ENCODE peak calls at places on chromosomes 12 and 14, in ten cellular contexts. E is germinal center; A is Calu3; R is naive thymus-derived CD4-positive, alpha-beta T cell; F is Right ventricle myocardium inferior; D is activated CD8-positive, alpha-beta T cell treated with anti-CD3 and anti-CD28 coated beads, Interleukin-2, amount 10 ng/mL, durations not matched to agents 7 days and 5 days; C is AG09319; B is central memory CD4-positive, alpha-beta T cell; T is GOT3; P is lower leg skin. O is an unnamed sample.

GRCh38 chr12:107580750-107581529 is 104.7 kb upstream of the PWP1 start:
- DNase-seq in E (no peak), A (no peak), R (no peak), F (no peak), D (no peak), C (no peak), B (no peak), T (no peak), P (no peak), O (no peak)

GRCh38 chr12:13127476-13127875 is 24.0 kb upstream of the GSG1 start:
- DNase-seq in E (no peak), A (no peak), R (no peak), F (no peak), D (no peak), C (no peak), B (no peak), T (no peak), P (no peak), O (no peak)

GRCh38 chr12:8527250-8528130 is 13.2 kb downstream of the CLEC4E start:
- DNase-seq in E (no peak), A (no peak), R (no peak), F (peak; percentile 39), D (no peak), C (no peak), B (no peak), T (no peak), P (no peak), O (no peak)

GRCh38 chr12:106149096-106149784 is 10.5 kb upstream of the NUAK1 start:
- DNase-seq in E (no peak), A (peak; percentile 64), R (no peak), F (no peak), D (no peak), C (no peak), B (no peak), T (no peak), P (no peak), O (no peak)

GRCh38 chr12:51592034-51592705 is 1.1 kb downstream of the SCN8A start:
- DNase-seq in E (no peak), A (no peak), R (no peak), F (no peak), D (no peak), C (peak; percentile 46), B (no peak), T (no peak), P (no peak), O (no peak)

GRCh38 chr14:69842671-69843407 is 36.4 kb upstream of the SMOC1 start:
- DNase-seq in E (no peak), A (no peak), R (no peak), F (no peak), D (no peak), C (no peak), B (no peak), T (no peak), P (no peak), O (no peak)

GRCh38 chr14:93752980-93753561 is 35.2 kb downstream of the PRIMA1 start:
- DNase-seq in E (no peak), A (no peak), R (no peak), F (peak; percentile 77), D (no peak), C (no peak), B (no peak), T (no peak), P (no peak), O (no peak)

GRCh38 chr14:74860179-74860578 is 15.8 kb downstream of the PROX2 start:
- DNase-seq in E (no peak), A (no peak), R (no peak), F (no peak), D (no peak), C (no peak), B (no peak), T (no peak), P (no peak), O (no peak)

GRCh38 chr12:85466906-85467305 is 186.9 kb downstream of the ALX1 start:
- DNase-seq in E (no peak), A (no peak), R (no peak), F (no peak), D (no peak), C (no peak), B (no peak), T (no peak), P (no peak), O (no peak)

GRCh38 chr14:24700511-24700910 is 66.5 kb upstream of the GZMB start:
- DNase-seq in E (no peak), A (no peak), R (no peak), F (no peak), D (no peak), C (no peak), B (no peak), T (no peak), P (no peak), O (no peak)

O was measured in cerebellar nuclear complex.